ENCODE peak calls at places on chromosomes 4 and X, in nine cellular contexts. I, S, F, P, C, W, E, J and Z are unnamed samples.

GRCh38 chr4:158802914-158803313 is 34.1 kb downstream of the FNIP2 start:
- DNase-seq in W (no peak), F (no peak), P (no peak), J (no peak), E (no peak), I (no peak), S (no peak), C (no peak), Z (no peak)

GRCh38 chr4:180057891-180058643 is 2185.1 kb upstream of the TENM3 start:
- DNase-seq in S (no peak), I (no peak), E (no peak), J (no peak), P (peak; percentile 53), W (no peak), F (peak; percentile 29), C (no peak), Z (no peak)

GRCh38 chr4:26462874-26463273 is 27.4 kb downstream of the CCKAR start:
- DNase-seq in J (no peak), F (peak; percentile 71), I (peak; percentile 71), C (no peak), W (no peak), E (no peak), P (no peak), S (no peak), Z (no peak)

GRCh38 chr4:183011213-183011907 is 87.7 kb upstream of the WWC2 start:
- DNase-seq in I (peak; percentile 65), F (peak; percentile 47), S (no peak), C (no peak), J (no peak), P (no peak), W (no peak), E (no peak), Z (no peak)

GRCh38 chrX:97876697-97877407 is 993.1 kb downstream of the RPA4 start:
- DNase-seq in E (no peak), J (no peak), I (no peak), C (no peak), S (no peak), P (no peak), W (no peak), F (no peak), Z (no peak)

GRCh38 chrX:136909706-136910564 is 29.4 kb upstream of the RBMX start:
- DNase-seq in F (peak; percentile 96), C (peak; percentile 92), W (peak; percentile 4), E (peak; percentile 83), S (peak; percentile 88), I (peak; percentile 91), J (peak; percentile 89), P (peak; percentile 77), Z (peak; percentile 67)

GRCh38 chr4:29566371-29566770 is 1153.8 kb upstream of the PCDH7 start:
- DNase-seq in F (no peak), E (no peak), I (no peak), J (no peak), C (no peak), P (no peak), S (no peak), W (no peak), Z (no peak)

GRCh38 chrX:77426811-77427210 is 20.4 kb upstream of the FGF16 start:
- DNase-seq in J (no peak), S (no peak), W (no peak), F (peak; percentile 55), E (peak; percentile 60), C (no peak), P (no peak), I (peak; percentile 5), Z (no peak)

GRCh38 chrX:113514906-113515305 is 674.3 kb upstream of the AMOT start:
- DNase-seq in C (no peak), W (no peak), P (no peak), S (no peak), J (no peak), E (no peak), I (no peak), F (no peak), Z (no peak)

GRCh38 chr4:4860381-4860802 is 927 bp downstream of the MSX1 start:
- DNase-seq in J (peak; percentile 33), F (no peak), S (no peak), P (no peak), W (no peak), E (no peak), I (peak; percentile 35), C (no peak), Z (no peak)

GRCh38 chrX:47217121-47217851 is 1.2 kb upstream of the CDK16 start:
- DNase-seq in J (peak; percentile 40), P (peak; percentile 27), F (no peak), W (no peak), E (peak; percentile 83), C (peak; percentile 29), I (peak; percentile 62), S (no peak), Z (no peak)

GRCh38 chrX:1488141-1488540 is 35.4 kb upstream of the ASMTL start:
- DNase-seq in C (no peak), I (no peak), S (no peak), E (no peak), F (no peak), P (no peak), W (no peak), J (no peak), Z (no peak)

GRCh38 chr4:168811793-168812651 is 198.0 kb downstream of the CBR4 start:
- DNase-seq in I (peak; percentile 79), E (peak; percentile 51), F (peak; percentile 73), C (no peak), P (no peak), S (no peak), J (peak; percentile 69), W (no peak), Z (no peak)

GRCh38 chr4:174156239-174156826 is 127.1 kb downstream of the FBXO8 start:
- DNase-seq in P (peak; percentile 28), C (no peak), J (peak; percentile 29), F (peak; percentile 78), I (peak; percentile 38), S (no peak), E (peak; percentile 51), W (no peak), Z (no peak)

GRCh38 chr4:165326831-165327210 is 648 bp upstream of the MSMO1 start:
- DNase-seq in J (peak; percentile 22), F (peak; percentile 39), S (peak; percentile 40), P (no peak), I (peak; percentile 9), E (peak; percentile 46), C (no peak), W (peak; percentile 1), Z (no peak)

GRCh38 chr4:188976644-188977115 is 837.4 kb downstream of the TRIML1 start:
- DNase-seq in P (no peak), F (peak; percentile 58), E (peak; percentile 55), C (no peak), I (peak; percentile 70), S (no peak), W (no peak), J (peak; percentile 28), Z (peak; percentile 67)

GRCh38 chr4:98828801-98829200 is 100.1 kb downstream of the EIF4E start:
- DNase-seq in I (no peak), F (no peak), E (peak; percentile 28), C (no peak), P (peak; percentile 4), J (no peak), S (no peak), W (no peak), Z (no peak)

GRCh38 chr4:105936901-105937300 is 41.6 kb downstream of the NPNT start:
- DNase-seq in C (no peak), J (no peak), I (no peak), S (no peak), F (no peak), E (no peak), W (no peak), P (no peak), Z (no peak)

GRCh38 chr4:53705972-53706371 is 114.7 kb upstream of the LNX1 start:
- DNase-seq in J (no peak), C (no peak), F (no peak), P (no peak), E (no peak), W (no peak), S (no peak), I (no peak), Z (no peak)

GRCh38 chr4:53705151-53705764 is 114.0 kb upstream of the LNX1 start:
- DNase-seq in S (no peak), I (no peak), F (no peak), W (no peak), P (no peak), C (no peak), E (no peak), J (no peak), Z (no peak)

GRCh38 chr4:53704329-53704728 is 113.0 kb upstream of the LNX1 start:
- DNase-seq in F (no peak), S (no peak), W (no peak), J (no peak), C (no peak), P (no peak), E (no peak), I (no peak), Z (no peak)

GRCh38 chr4:53702334-53703266 is 111.3 kb upstream of the LNX1 start:
- DNase-seq in W (no peak), C (peak; percentile 82), F (peak; percentile 86), E (peak; percentile 33), I (peak; percentile 77), S (peak; percentile 87), P (peak; percentile 92), J (peak; percentile 77), Z (peak; percentile 26)

DNA sequence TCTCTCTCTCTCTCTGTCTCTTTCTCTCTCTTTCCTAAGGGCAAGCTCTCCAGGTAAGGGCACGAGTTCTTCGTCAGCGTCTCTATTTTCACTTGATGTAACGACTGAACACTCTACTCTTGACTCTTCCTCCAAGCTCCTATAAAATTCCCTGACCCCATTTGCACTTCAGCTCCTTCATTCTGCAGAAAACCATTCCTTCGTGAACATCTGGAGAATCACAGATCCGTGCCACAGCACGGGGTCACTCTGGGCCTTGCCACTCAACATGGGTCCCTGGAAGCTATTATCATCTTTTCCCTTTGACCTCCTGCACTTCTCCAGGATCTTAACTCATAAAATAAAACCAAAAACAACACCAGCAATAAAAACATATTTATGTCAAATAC is 112.0 kb upstream of the LNX1 start:
- DNase-seq in P (no peak), I (no peak), C (no peak), S (no peak), E (no peak), F (no peak), J (no peak), W (no peak), Z (no peak)
- H3K4me3 ChIP-seq in P (peak overlapping the region; percentile 49), I (no peak overlapping the region), C (peak overlapping the region; percentile 23), S (no peak overlapping the region), E (no peak overlapping the region), F (no peak overlapping the region), J (peak overlapping the region; percentile 33), W (no peak overlapping the region), Z (no peak overlapping the region)

GRCh38 chr4:38931125-38931524 is 63.5 kb downstream of the FAM114A1 start:
- DNase-seq in C (no peak), F (no peak), I (no peak), P (no peak), J (no peak), S (no peak), W (no peak), E (no peak), Z (no peak)
- H3K36me3 ChIP-seq in C (peaks cover 97% of the 10 kb centered on the region), F (peaks cover 15% of the 10 kb centered on the region), I (peaks cover 69% of the 10 kb centered on the region), P (no peaks in the 10 kb centered on the region), J (peaks cover 84% of the 10 kb centered on the region), S (no peaks in the 10 kb centered on the region), W (peaks cover 100% of the 10 kb centered on the region), E (peaks cover 9% of the 10 kb centered on the region), Z (peaks cover 2% of the 10 kb centered on the region)

GRCh38 chr4:132227349-132228165 is 921.5 kb upstream of the PCDH10 start:
- DNase-seq in C (no peak), J (peak; percentile 9), I (peak; percentile 2), F (peak; percentile 29), W (no peak), S (no peak), P (peak; percentile 55), E (peak; percentile 2), Z (no peak)
- TF ChIP-seq CTCF in C (peak; percentile 10), J (peak; percentile 62), I (peak; percentile 35), F (peak; percentile 53), W (no peak), S (no peak), P (peak; percentile 57), E (peak; percentile 49), Z (peak; percentile 52)

GRCh38 chrX:154032653-154033052 is 13.0 kb upstream of the IRAK1 start:
- DNase-seq in W (no peak), P (no peak), S (no peak), F (no peak), E (no peak), J (no peak), C (no peak), I (no peak), Z (no peak)
- H3K4me3 ChIP-seq in W (no peak overlapping the region), P (no peak overlapping the region), S (no peak overlapping the region), F (no peak overlapping the region), E (no peak overlapping the region), J (no peak overlapping the region), C (no peak overlapping the region), I (no peak overlapping the region), Z (no peak overlapping the region)